ENCODE peak calls at places on chromosomes 1 and 21, in five cellular contexts. J is breast epithelium, I is GM12865, A is astrocyte of the spinal cord, S is OCI-LY7. R is an unnamed sample.

GRCh38 chr1:20849100-20849499 is 62.0 kb upstream of the HP1BP3 start:
- DNase-seq in J (no peak), I (no peak), A (no peak), S (no peak), R (no peak)

GRCh38 chr21:44509539-44509938 is 30.5 kb downstream of the KRTAP10-1 start:
- DNase-seq in J (peak), I (peak), A (no peak), S (peak), R (no peak)

GRCh38 chr1:101438359-101438758 is 201.5 kb downstream of the S1PR1 start:
- DNase-seq in J (no peak), I (peak), A (no peak), S (peak), R (no peak)

GRCh38 chr1:192983349-192983980 is 75.7 kb downstream of the UCHL5 start:
- DNase-seq in J (no peak), I (peak), A (no peak), S (no peak), R (no peak)

GRCh38 chr1:168835153-168835648 is 106.2 kb upstream of the DPT start:
- DNase-seq in J (no peak), I (no peak), A (no peak), S (no peak), R (no peak)

GRCh38 chr1:8910331-8910730 is 31.8 kb upstream of the ENO1 start:
- DNase-seq in J (no peak), I (no peak), A (no peak), S (no peak), R (no peak)

GRCh38 chr21:18153063-18153462 is 91.6 kb upstream of the CHODL start:
- DNase-seq in J (no peak), I (no peak), A (no peak), S (no peak), R (no peak)

GRCh38 chr1:17200246-17200645 is 4.7 kb upstream of the PADI1 start:
- DNase-seq in J (no peak), I (no peak), A (no peak), S (no peak), R (no peak)

GRCh38 chr1:27624467-27625233 is 10.3 kb downstream of the FGR start:
- DNase-seq in J (no peak), I (peak), A (no peak), S (peak), R (no peak)

GRCh38 chr1:156262461-156263287 is 14.8 kb upstream of the PAQR6 start:
- DNase-seq in J (no peak), I (no peak), A (peak), S (no peak), R (no peak)

GRCh38 chr1:242205622-242206489 is 207.0 kb upstream of the MAP1LC3C start:
- DNase-seq in J (no peak), I (no peak), A (peak), S (no peak), R (peak)

GRCh38 chr1:167629681-167630567 is at the start of gene RCSD1:
- DNase-seq in J (no peak), I (peak), A (no peak), S (peak), R (no peak)

GRCh38 chr1:231690072-231690471 is 63.5 kb downstream of the DISC1 start:
- DNase-seq in J (no peak), I (no peak), A (no peak), S (no peak), R (no peak)

GRCh38 chr1:93448292-93448982 is 519 bp downstream of the FNBP1L start:
- DNase-seq in J (peak), I (no peak), A (peak), S (no peak), R (no peak)

GRCh38 chr1:28190996-28191645 is 14.6 kb upstream of the PTAFR start:
- DNase-seq in J (no peak), I (no peak), A (no peak), S (no peak), R (no peak)

DNA sequence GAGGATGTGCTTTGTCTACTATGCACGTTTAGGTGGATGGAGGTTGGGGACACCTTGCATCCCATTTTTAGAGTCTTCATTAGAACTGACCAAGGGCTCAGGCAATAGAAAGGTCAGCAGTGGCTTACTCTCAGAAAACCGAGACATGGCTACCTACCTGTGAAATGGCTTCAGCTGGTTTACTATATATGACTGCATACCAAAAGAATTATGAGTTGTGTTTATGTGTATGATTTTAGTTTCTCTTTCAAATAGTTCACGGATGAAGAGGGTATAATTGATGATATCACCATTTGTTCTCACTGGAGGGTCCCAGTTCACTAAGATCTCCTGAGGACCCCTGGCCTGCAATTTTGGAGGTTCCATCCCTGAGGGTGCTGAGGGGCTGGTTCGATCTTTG is 106.8 kb downstream of the KCTD3 start:
- DNase-seq in J (no peak), I (no peak), A (no peak), S (no peak), R (no peak)
- H3K4me3 ChIP-seq in J (no peak), I (no peak), A (no peak), S (no peak), R (no peak)

GRCh38 chr21:26840912-26841311 is 4.3 kb downstream of the ADAMTS1 start:
- DNase-seq in J (peak), I (no peak), A (peak), S (no peak), R (no peak)
- H3K4me3 ChIP-seq in J (peak), I (no peak), A (no peak), S (no peak), R (no peak)

GRCh38 chr1:13583964-13584791 is 546 bp downstream of the PDPN start:
- DNase-seq in J (peak), I (no peak), A (peak), S (no peak), R (no peak)
- H3K4me3 ChIP-seq in J (peak), I (no peak), A (peak), S (no peak), R (peak)

GRCh38 chr21:42685036-42685435 is 31.6 kb downstream of the PDE9A start:
- DNase-seq in J (no peak), I (no peak), A (no peak), S (no peak), R (no peak)
- H3K4me3 ChIP-seq in J (peak), I (no peak), A (no peak), S (no peak), R (no peak)

DNA sequence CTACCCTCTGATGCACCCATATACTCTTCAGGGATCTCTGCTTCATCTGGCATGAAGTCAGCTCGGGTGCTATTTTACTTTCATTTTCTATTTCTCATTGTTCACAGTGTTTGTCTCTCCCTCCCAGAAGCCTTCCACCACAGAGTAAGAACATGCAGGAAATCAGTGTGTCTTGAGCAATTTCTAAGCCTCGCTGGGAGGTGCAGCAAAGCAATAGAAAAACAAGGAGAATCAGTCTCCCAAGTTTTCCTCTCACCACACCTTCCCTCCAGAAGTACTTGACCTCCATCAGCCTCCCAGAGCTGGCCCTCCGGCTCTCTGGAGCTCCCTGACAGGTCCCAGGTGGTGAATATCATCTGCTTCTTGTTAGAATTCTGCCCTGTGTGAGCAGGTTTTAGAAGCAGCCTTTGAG is 594.7 kb upstream of the CAMK1G start:
- DNase-seq in J (no peak), I (peak), A (peak), S (peak), R (peak)
- H3K4me3 ChIP-seq in J (peak), I (peak), A (peak), S (peak), R (peak)

DNA sequence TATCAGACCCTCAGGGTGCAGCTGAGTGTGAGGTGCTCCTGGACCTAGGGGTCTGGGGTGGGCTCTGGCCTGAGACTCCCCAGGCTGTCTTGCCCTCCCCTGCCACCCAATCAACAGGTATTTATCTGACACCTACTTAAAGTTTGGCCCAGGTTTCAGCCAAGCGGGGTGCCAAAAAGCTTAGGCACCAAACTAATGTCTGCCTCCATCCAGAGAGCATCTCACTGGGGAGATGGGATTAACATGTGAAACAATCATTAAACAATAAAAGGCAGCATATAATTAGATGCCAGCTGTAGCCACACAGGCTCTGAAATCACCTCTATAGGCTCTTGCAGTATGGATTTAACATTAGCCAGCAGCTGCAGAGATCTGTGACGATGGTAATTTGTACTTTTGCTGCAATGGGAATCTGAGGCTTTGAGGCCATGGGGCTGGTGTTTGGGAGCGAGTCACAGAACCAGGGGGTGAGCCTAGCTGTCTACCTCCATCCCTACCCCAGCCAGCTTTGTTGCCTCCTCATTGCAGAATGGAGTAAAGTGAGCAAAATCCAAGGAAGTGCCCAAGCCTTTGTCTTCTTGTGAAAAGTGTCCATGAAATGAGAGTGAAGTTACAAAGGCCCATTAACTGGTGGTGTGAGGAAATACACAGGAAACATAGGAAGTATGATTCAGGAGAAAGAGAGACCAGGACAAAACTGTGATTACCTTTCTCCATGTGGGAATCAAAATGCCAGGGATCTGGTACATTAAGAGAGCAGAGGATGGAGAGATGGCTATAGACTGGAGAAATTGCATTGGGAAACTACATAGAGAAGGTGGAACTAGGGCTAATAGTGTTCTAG is 36.1 kb downstream of the EIF2D start:
- DNase-seq in J (no peak), I (no peak), A (no peak), S (no peak), R (no peak)
- H3K4me3 ChIP-seq in J (no peak), I (no peak), A (no peak), S (no peak), R (no peak)

DNA sequence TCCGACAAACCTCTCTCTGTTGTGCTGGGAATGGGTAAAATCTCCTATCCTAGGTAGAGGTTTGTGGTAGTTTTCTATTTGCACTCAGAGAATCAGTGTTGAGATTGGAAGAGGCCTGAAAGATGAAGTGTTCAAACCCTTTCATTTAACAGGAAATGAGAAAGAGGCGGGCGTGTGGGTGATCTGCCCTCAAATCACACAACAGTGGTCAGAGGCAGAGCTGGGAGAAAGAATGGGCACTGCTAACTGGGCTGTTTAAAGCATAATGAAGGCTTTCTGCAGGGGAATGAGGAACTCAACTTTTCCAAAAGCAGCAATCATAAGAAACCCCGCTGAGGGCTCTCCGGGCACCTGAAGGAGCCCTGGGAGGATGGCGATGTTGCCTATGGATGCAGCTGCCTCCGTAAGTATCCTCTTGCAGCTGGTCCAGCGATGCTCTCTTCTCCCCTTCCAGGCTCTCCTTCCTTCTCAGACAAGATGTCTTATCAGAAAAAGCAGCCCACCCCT is 1.0 kb downstream of the LORICRIN start:
- DNase-seq in J (no peak), I (peak), A (no peak), S (no peak), R (no peak)
- H3K4me3 ChIP-seq in J (peak), I (no peak), A (no peak), S (no peak), R (no peak)

R was measured in skeletal muscle cell.